ENCODE peak calls at places on chromosomes 7 and 10, in ten cellular contexts. B is CD8-positive, alpha-beta T cell; U is psoas muscle; W is cardiac muscle cell; N is thoracic aorta; Y is fibroblast of mammary gland; V is WERI-Rb-1; A is colonic mucosa; X is ascending aorta; Z is BJ. D is an unnamed sample.

GRCh38 chr10:94012834-94013830 is 19.4 kb downstream of the PLCE1 start:
- DNase-seq in B (no peak), U (no peak), W (no peak), N (no peak), Y (peak; percentile 37), V (no peak), A (no peak), X (no peak), Z (no peak), D (no peak)

GRCh38 chr10:22713853-22714523 is 390 bp downstream of the PIP4K2A start:
- DNase-seq in B (peak; percentile 45), U (peak; percentile 65), W (no peak), N (no peak), Y (peak; percentile 16), V (peak; percentile 8), A (peak; percentile 30), X (no peak), Z (no peak), D (peak; percentile 88)

GRCh38 chr7:110084177-110084807 is 1006.6 kb upstream of the LRRN3 start:
- DNase-seq in B (no peak), U (no peak), W (no peak), N (no peak), Y (no peak), V (no peak), A (no peak), X (no peak), Z (no peak), D (no peak)

GRCh38 chr7:47816647-47817046 is 131.6 kb downstream of the PKD1L1 start:
- DNase-seq in B (no peak), U (no peak), W (no peak), N (no peak), Y (peak; percentile 87), V (no peak), A (no peak), X (peak; percentile 78), Z (no peak), D (peak; percentile 39)

GRCh38 chr10:34247560-34247959 is 567.5 kb downstream of the PARD3 start:
- DNase-seq in B (no peak), U (no peak), W (no peak), N (no peak), Y (no peak), V (no peak), A (no peak), X (no peak), Z (no peak), D (no peak)

GRCh38 chr7:74029991-74030415 is 2.0 kb downstream of the ELN start:
- DNase-seq in B (no peak), U (peak; percentile 56), W (peak; percentile 81), N (no peak), Y (no peak), V (peak; percentile 76), A (no peak), X (no peak), Z (no peak), D (no peak)

GRCh38 chr7:42237891-42238531 is 1.0 kb upstream of the GLI3 start:
- DNase-seq in B (no peak), U (peak; percentile 90), W (peak; percentile 12), N (peak; percentile 30), Y (peak; percentile 63), V (peak; percentile 7), A (peak; percentile 70), X (peak; percentile 84), Z (no peak), D (peak; percentile 96)

GRCh38 chr10:65194555-65194954 is 1673.4 kb downstream of the REEP3 start:
- DNase-seq in B (no peak), U (no peak), W (no peak), N (no peak), Y (no peak), V (no peak), A (no peak), X (no peak), Z (no peak), D (no peak)

GRCh38 chr10:123348721-123349120 is 194.5 kb downstream of the BUB3 start:
- DNase-seq in B (no peak), U (no peak), W (no peak), N (no peak), Y (no peak), V (no peak), A (no peak), X (no peak), Z (no peak), D (no peak)

GRCh38 chr7:156534925-156535324 is 105.6 kb upstream of the RNF32 start:
- DNase-seq in B (no peak), U (no peak), W (no peak), N (no peak), Y (no peak), V (no peak), A (no peak), X (no peak), Z (no peak), D (no peak)

GRCh38 chr10:71473671-71474599 is 77.2 kb downstream of the CDH23 start:
- DNase-seq in B (no peak), U (peak; percentile 64), W (no peak), N (no peak), Y (no peak), V (no peak), A (no peak), X (no peak), Z (no peak), D (no peak)
- TF ChIP-seq CTCF in B (no peak), U (no peak), W (no peak), N (no peak), Y (no peak), V (peak; percentile 12), A (no peak), X (no peak), Z (no peak), D (no peak)

DNA sequence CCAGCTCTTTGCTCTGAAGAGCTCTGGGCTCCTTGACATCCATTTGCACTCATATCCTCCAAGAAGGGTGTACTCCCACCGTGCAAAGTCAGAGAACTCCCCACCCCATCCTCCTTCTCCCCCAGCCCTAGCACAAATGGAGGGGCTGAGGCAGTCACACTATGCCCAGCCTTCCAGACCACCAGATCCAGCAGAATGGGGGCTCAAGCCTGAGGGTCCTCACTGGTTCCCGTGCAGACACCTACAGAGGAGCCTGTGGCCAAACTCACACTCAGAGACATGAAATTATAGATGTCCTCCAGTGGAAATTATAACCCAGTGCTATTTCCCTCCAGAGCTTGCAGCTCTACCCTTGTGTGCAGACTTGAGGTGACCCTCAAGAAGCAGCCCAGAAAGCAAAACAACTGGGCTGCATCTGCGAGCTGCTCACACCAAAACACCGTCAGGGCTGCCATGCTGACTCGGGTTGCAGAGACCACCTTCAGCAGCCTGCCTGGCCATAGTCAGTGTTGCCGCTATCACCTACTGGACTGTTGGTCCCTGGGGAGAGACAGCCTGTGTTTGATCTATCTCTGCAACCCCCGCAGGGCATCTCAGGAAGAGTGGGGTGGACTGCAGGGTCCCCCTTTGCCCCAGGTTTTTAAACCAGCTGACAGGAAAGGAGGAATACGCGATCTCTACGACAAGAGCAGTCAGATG is 7.4 kb downstream of the ZNF488 start:
- DNase-seq in B (no peak), U (peak; percentile 25), W (no peak), N (no peak), Y (no peak), V (no peak), A (peak; percentile 14), X (peak; percentile 31), Z (no peak), D (peak; percentile 9)
- H3K4me3 ChIP-seq in B (no peak overlapping the region), U (no peak overlapping the region), W (no peak overlapping the region), N (no peak overlapping the region), Y (no peak overlapping the region), V (no peak overlapping the region), A (no peak overlapping the region), X (no peak overlapping the region), Z (no peak overlapping the region), D (no peak overlapping the region)

GRCh38 chr7:32059289-32060045 is 10.7 kb downstream of the PDE1C start:
- DNase-seq in B (no peak), U (no peak), W (no peak), N (no peak), Y (peak; percentile 17), V (no peak), A (no peak), X (no peak), Z (peak; percentile 76), D (no peak)

GRCh38 chr7:32061346-32061745 is 8.9 kb downstream of the PDE1C start:
- DNase-seq in B (no peak), U (no peak), W (no peak), N (no peak), Y (no peak), V (no peak), A (no peak), X (no peak), Z (no peak), D (no peak)

GRCh38 chr7:32063614-32064013 is 6.6 kb downstream of the PDE1C start:
- DNase-seq in B (no peak), U (no peak), W (no peak), N (no peak), Y (no peak), V (no peak), A (no peak), X (no peak), Z (no peak), D (no peak)

GRCh38 chr7:32058017-32058416 is 12.2 kb downstream of the PDE1C start:
- DNase-seq in B (no peak), U (no peak), W (no peak), N (no peak), Y (no peak), V (no peak), A (no peak), X (no peak), Z (no peak), D (no peak)

GRCh38 chr7:32062150-32062549 is 8.1 kb downstream of the PDE1C start:
- DNase-seq in B (no peak), U (peak; percentile 54), W (peak; percentile 51), N (no peak), Y (peak; percentile 29), V (peak; percentile 73), A (peak; percentile 63), X (no peak), Z (no peak), D (no peak)
- TF ChIP-seq CTCF in B (no peak), U (peak; percentile 16), W (peak; percentile 38), N (no peak), Y (peak; percentile 37), V (peak; percentile 76), A (peak; percentile 47), X (peak; percentile 21), Z (peak; percentile 48), D (no peak)

GRCh38 chr7:81468516-81468915 is 301.3 kb downstream of the HGF start:
- DNase-seq in B (no peak), U (no peak), W (no peak), N (no peak), Y (no peak), V (no peak), A (no peak), X (no peak), Z (no peak), D (no peak)

GRCh38 chr7:81470724-81471379 is 299.0 kb downstream of the HGF start:
- DNase-seq in B (no peak), U (no peak), W (peak; percentile 87), N (no peak), Y (no peak), V (no peak), A (no peak), X (no peak), Z (no peak), D (no peak)

GRCh38 chr7:81470084-81470723 is 299.6 kb downstream of the HGF start:
- DNase-seq in B (no peak), U (peak; percentile 74), W (peak; percentile 81), N (no peak), Y (peak; percentile 76), V (peak; percentile 73), A (peak; percentile 81), X (no peak), Z (no peak), D (peak; percentile 88)

GRCh38 chr7:81469299-81470083 is 300.4 kb downstream of the HGF start:
- DNase-seq in B (no peak), U (no peak), W (no peak), N (no peak), Y (no peak), V (no peak), A (no peak), X (no peak), Z (no peak), D (no peak)

GRCh38 chr7:81467964-81468363 is 301.9 kb downstream of the HGF start:
- DNase-seq in B (no peak), U (no peak), W (no peak), N (no peak), Y (no peak), V (no peak), A (peak; percentile 44), X (no peak), Z (no peak), D (no peak)
- H3K4me3 ChIP-seq in B (no peak overlapping the region), U (no peak overlapping the region), W (no peak overlapping the region), N (no peak overlapping the region), Y (no peak overlapping the region), V (no peak overlapping the region), A (no peak overlapping the region), X (no peak overlapping the region), Z (no peak overlapping the region), D (no peak overlapping the region)

D was measured in lower leg skin.